ENCODE peak calls at places on chromosomes 5 and 9, in six cellular contexts. K is GM12865, P is lower lobe of right lung, T is GM10248, J is AG04450, I is OCI-LY7. U is an unnamed sample.

GRCh38 chr9:83981126-83981871 is 694 bp downstream of the RMI1 start:
- DNase-seq in K (peak), P (no peak), T (peak), J (no peak), I (peak), U (peak)

GRCh38 chr9:100598641-100599145 is 20.8 kb downstream of the CAVIN4 start:
- DNase-seq in K (peak), P (peak), T (peak), J (no peak), I (peak), U (peak)

GRCh38 chr5:61048534-61048933 is 103.5 kb downstream of the NDUFAF2 start:
- DNase-seq in K (no peak), P (no peak), T (no peak), J (peak), I (no peak), U (no peak)

GRCh38 chr9:75653335-75653734 is 237.1 kb upstream of the PCSK5 start:
- DNase-seq in K (no peak), P (no peak), T (no peak), J (no peak), I (no peak), U (no peak)

GRCh38 chr5:16457853-16458252 is 7.7 kb downstream of the ZNF622 start:
- DNase-seq in K (no peak), P (no peak), T (no peak), J (no peak), I (no peak), U (no peak)

GRCh38 chr5:179806250-179807045 is at the start of gene MGAT4B:
- DNase-seq in K (peak), P (peak), T (peak), J (no peak), I (peak), U (peak)

GRCh38 chr9:72473474-72474241 is 47.8 kb upstream of the TMC1 start:
- DNase-seq in K (peak), P (no peak), T (peak), J (no peak), I (no peak), U (no peak)

GRCh38 chr9:84300271-84300670 is 40.3 kb downstream of the SLC28A3 start:
- DNase-seq in K (no peak), P (no peak), T (no peak), J (no peak), I (no peak), U (no peak)

GRCh38 chr9:136209786-136210185 is 4.9 kb upstream of the LHX3 start:
- DNase-seq in K (no peak), P (no peak), T (no peak), J (no peak), I (no peak), U (no peak)

GRCh38 chr5:148561712-148562365 is 92.5 kb downstream of the HTR4 start:
- DNase-seq in K (peak), P (no peak), T (no peak), J (no peak), I (no peak), U (no peak)

GRCh38 chr5:110048508-110048907 is 358.8 kb downstream of the MAN2A1 start:
- DNase-seq in K (no peak), P (no peak), T (no peak), J (no peak), I (no peak), U (peak)

GRCh38 chr9:69104830-69105527 is 69.1 kb upstream of the TJP2 start:
- DNase-seq in K (no peak), P (peak), T (no peak), J (no peak), I (no peak), U (no peak)

GRCh38 chr9:125509476-125509875 is 197.5 kb downstream of the MAPKAP1 start:
- DNase-seq in K (no peak), P (no peak), T (no peak), J (peak), I (no peak), U (no peak)

GRCh38 chr9:28439688-28440087 is 866.4 kb upstream of the C9orf72 start:
- DNase-seq in K (no peak), P (no peak), T (no peak), J (no peak), I (no peak), U (no peak)

GRCh38 chr9:94922098-94922607 is 195.7 kb downstream of the AOPEP start:
- DNase-seq in K (no peak), P (peak), T (no peak), J (peak), I (no peak), U (no peak)

GRCh38 chr9:136192289-136193126 is 12.4 kb downstream of the LHX3 start:
- DNase-seq in K (no peak), P (no peak), T (no peak), J (no peak), I (no peak), U (peak)

GRCh38 chr9:127390563-127390962 is 6.4 kb upstream of the SLC2A8 start:
- DNase-seq in K (no peak), P (no peak), T (no peak), J (no peak), I (no peak), U (no peak)

GRCh38 chr5:87121315-87122170 is 146.1 kb upstream of the RASA1 start:
- DNase-seq in K (peak), P (no peak), T (peak), J (peak), I (peak), U (no peak)

GRCh38 chr9:4769321-4770080 is 23.2 kb upstream of the RCL1 start:
- DNase-seq in K (peak), P (no peak), T (peak), J (no peak), I (no peak), U (no peak)

GRCh38 chr5:80957031-80957761 is 3.0 kb upstream of the RASGRF2 start:
- DNase-seq in K (no peak), P (no peak), T (no peak), J (no peak), I (no peak), U (no peak)

GRCh38 chr9:137666950-137667670 is 48.3 kb downstream of the EHMT1 start:
- DNase-seq in K (peak), P (no peak), T (no peak), J (no peak), I (peak), U (no peak)

GRCh38 chr5:163916376-163916775 is 411.0 kb downstream of the MAT2B start:
- DNase-seq in K (peak), P (no peak), T (peak), J (no peak), I (peak), U (no peak)

GRCh38 chr5:31049461-31049860 is 144.0 kb upstream of the CDH6 start:
- DNase-seq in K (no peak), P (no peak), T (no peak), J (no peak), I (no peak), U (no peak)

GRCh38 chr9:100277166-100277979 is 75.4 kb downstream of the TEX10 start:
- DNase-seq in K (no peak), P (no peak), T (no peak), J (no peak), I (no peak), U (no peak)

GRCh38 chr5:74500037-74500917 is 140.3 kb downstream of the ENC1 start:
- DNase-seq in K (no peak), P (no peak), T (no peak), J (no peak), I (no peak), U (no peak)

GRCh38 chr9:23571414-23572104 is 254.5 kb downstream of the ELAVL2 start:
- DNase-seq in K (no peak), P (no peak), T (no peak), J (no peak), I (no peak), U (no peak)

GRCh38 chr9:95189230-95190098 is 128.0 kb downstream of the FANCC start:
- DNase-seq in K (no peak), P (no peak), T (no peak), J (peak), I (no peak), U (no peak)

GRCh38 chr5:170861855-170862766 is at the start of gene RANBP17:
- DNase-seq in K (no peak), P (peak), T (peak), J (no peak), I (no peak), U (peak)

GRCh38 chr5:134554319-134555222 is 29.1 kb downstream of the JADE2 start:
- DNase-seq in K (peak), P (peak), T (peak), J (peak), I (peak), U (no peak)

GRCh38 chr5:82031220-82032119 is 59.6 kb downstream of the ATG10 start:
- DNase-seq in K (no peak), P (no peak), T (no peak), J (no peak), I (no peak), U (no peak)

GRCh38 chr5:134289509-134290113 is 63.7 kb upstream of the PPP2CA start:
- DNase-seq in K (peak), P (no peak), T (peak), J (peak), I (peak), U (peak)

GRCh38 chr5:132797651-132798050 is 15.5 kb upstream of the SOWAHA start:
- DNase-seq in K (no peak), P (no peak), T (no peak), J (no peak), I (no peak), U (no peak)

GRCh38 chr5:142717582-142718215 is 31.8 kb upstream of the FGF1 start:
- DNase-seq in K (peak), P (no peak), T (no peak), J (peak), I (peak), U (no peak)

GRCh38 chr9:126205260-126205659 is 121.4 kb upstream of the MVB12B start:
- DNase-seq in K (no peak), P (no peak), T (no peak), J (no peak), I (no peak), U (peak)

GRCh38 chr9:16337322-16338029 is 533.0 kb downstream of the BNC2 start:
- DNase-seq in K (no peak), P (no peak), T (no peak), J (peak), I (no peak), U (no peak)

GRCh38 chr9:136952354-136952855 is 332 bp downstream of the LCN12 start:
- DNase-seq in K (no peak), P (peak), T (no peak), J (no peak), I (no peak), U (peak)

GRCh38 chr5:150946351-150946905 is 41.6 kb upstream of the ZNF300 start:
- DNase-seq in K (no peak), P (peak), T (no peak), J (peak), I (no peak), U (no peak)

GRCh38 chr5:10600629-10601245 is 36.9 kb downstream of the ANKRD33B start:
- DNase-seq in K (peak), P (no peak), T (peak), J (no peak), I (peak), U (no peak)
- TF ChIP-seq CTCF in K (no peak), P (no peak), T (no peak), J (no peak), I (no peak), U (no peak)

GRCh38 chr9:98702835-98703385 is 5.8 kb downstream of the GABBR2 start:
- DNase-seq in K (no peak), P (no peak), T (no peak), J (no peak), I (no peak), U (no peak)
- TF ChIP-seq CTCF in K (no peak), P (no peak), T (no peak), J (no peak), I (no peak), U (no peak)

GRCh38 chr5:32777733-32778132 is 66.6 kb downstream of the NPR3 start:
- DNase-seq in K (no peak), P (no peak), T (no peak), J (no peak), I (no peak), U (no peak)
- TF ChIP-seq CTCF in K (no peak), P (no peak), T (no peak), J (no peak), I (no peak), U (no peak)

GRCh38 chr5:111555760-111556159 is 43.4 kb upstream of the STARD4 start:
- DNase-seq in K (no peak), P (no peak), T (no peak), J (no peak), I (no peak), U (no peak)

GRCh38 chr5:111553889-111554288 is 41.6 kb upstream of the STARD4 start:
- DNase-seq in K (no peak), P (no peak), T (no peak), J (no peak), I (no peak), U (no peak)

GRCh38 chr5:111559680-111560079 is 47.3 kb upstream of the STARD4 start:
- DNase-seq in K (no peak), P (no peak), T (no peak), J (no peak), I (no peak), U (no peak)

GRCh38 chr5:111551569-111552275 is 39.4 kb upstream of the STARD4 start:
- DNase-seq in K (no peak), P (no peak), T (no peak), J (no peak), I (no peak), U (no peak)

DNA sequence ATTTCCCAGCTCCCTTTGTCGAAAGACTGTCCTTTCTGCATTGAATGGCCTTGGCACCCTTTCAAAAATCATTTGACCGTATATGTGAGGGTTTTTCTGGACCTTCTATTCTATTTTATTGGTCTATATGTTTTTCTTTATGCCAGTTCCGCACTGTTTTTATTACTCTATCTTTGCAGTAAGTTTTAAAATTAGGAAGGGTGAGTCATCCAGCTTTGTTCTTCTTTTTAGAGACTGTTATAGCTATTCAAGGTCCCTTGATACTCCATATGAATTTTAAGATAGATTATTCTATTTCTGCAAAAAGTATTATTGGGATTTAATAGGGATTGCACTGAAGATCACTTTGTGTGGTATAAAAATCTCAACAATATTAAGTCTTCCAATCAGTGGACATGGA is 44.2 kb upstream of the STARD4 start:
- DNase-seq in K (no peak), P (no peak), T (no peak), J (no peak), I (no peak), U (no peak)
- TF ChIP-seq CTCF in K (no peak), P (no peak), T (no peak), J (no peak), I (no peak), U (no peak)